ENCODE peak calls at places on chromosomes 12 and 14, in five cellular contexts. F, T, W, E and I are unnamed samples.
A peak's percentile ranks its signal among the peaks of the same experiment; 100 is the strongest.

GRCh38 chr12:95760371-95760770 is 30.2 kb downstream of the NTN4 start:
- DNase-seq in T (no peak), F (no peak), W (no peak), E (no peak), I (no peak)

GRCh38 chr12:128687851-128688250 is 135.9 kb downstream of the SLC15A4 start:
- DNase-seq in E (no peak), F (no peak), W (no peak), T (peak; percentile 18), I (no peak)

GRCh38 chr12:15928870-15929571 is 17.9 kb downstream of the DERA start:
- DNase-seq in W (no peak), F (no peak), T (peak; percentile 30), E (no peak), I (peak; percentile 45)

GRCh38 chr12:20567413-20567812 is 127.7 kb upstream of the SLCO1C1 start:
- DNase-seq in F (no peak), W (peak; percentile 13), E (no peak), T (no peak), I (no peak)

GRCh38 chr12:80632835-80633234 is 74.6 kb upstream of the MYF6 start:
- DNase-seq in T (peak; percentile 34), E (no peak), W (peak; percentile 23), F (no peak), I (peak; percentile 89)

GRCh38 chr14:34714320-34715107 is at the start of gene CFL2:
- DNase-seq in E (peak; percentile 26), W (peak; percentile 85), T (peak; percentile 90), F (peak; percentile 49), I (peak; percentile 91)

GRCh38 chr12:19643635-19644034 is 204.3 kb downstream of the AEBP2 start:
- DNase-seq in T (peak; percentile 8), E (no peak), F (no peak), W (peak; percentile 36), I (peak; percentile 94)

GRCh38 chr12:93191956-93192355 is 185.8 kb upstream of the NUDT4 start:
- DNase-seq in T (no peak), W (peak; percentile 53), F (no peak), E (no peak), I (no peak)

GRCh38 chr14:51472881-51473280 is 178.8 kb upstream of the FRMD6 start:
- DNase-seq in W (peak; percentile 68), E (no peak), T (peak; percentile 38), F (no peak), I (no peak)

GRCh38 chr14:71231521-71232393 is 324.5 kb downstream of the PCNX1 start:
- DNase-seq in E (no peak), F (no peak), T (peak; percentile 25), W (no peak), I (peak; percentile 18)

GRCh38 chr12:14384783-14385638 is 19.5 kb downstream of the ATF7IP start:
- DNase-seq in E (no peak), F (peak; percentile 15), W (peak; percentile 89), T (peak; percentile 77), I (peak; percentile 82)

GRCh38 chr12:3230758-3231375 is 153.7 kb downstream of the TSPAN9 start:
- DNase-seq in W (no peak), E (no peak), F (no peak), T (no peak), I (no peak)

GRCh38 chr14:58272589-58273372 is 25.6 kb upstream of the ARID4A start:
- DNase-seq in W (peak; percentile 22), F (no peak), T (no peak), E (no peak), I (peak; percentile 24)

GRCh38 chr12:82650627-82651337 is 35.9 kb upstream of the TMTC2 start:
- DNase-seq in W (peak; percentile 3), E (no peak), T (peak; percentile 51), F (no peak), I (no peak)

GRCh38 chr14:46344327-46344937 is 307.1 kb downstream of the RPL10L start:
- DNase-seq in E (no peak), W (peak; percentile 16), T (no peak), F (no peak), I (peak; percentile 75)

GRCh38 chr12:101891462-101891971 is 14.1 kb downstream of the DRAM1 start:
- DNase-seq in F (no peak), E (no peak), T (peak; percentile 52), W (peak; percentile 88), I (no peak)